ENCODE peak calls at places on chromosomes 11 and 22, in four cellular contexts. H is neural progenitor cell, M is esophagus squamous epithelium, C is heart left ventricle. A is an unnamed sample.

GRCh38 chr11:90124371-90124770 is 10.1 kb upstream of the NAALAD2 start:
- DNase-seq in C (no peak), H (no peak), M (no peak), A (no peak)

GRCh38 chr22:45516923-45517675 is 14.4 kb downstream of the FBLN1 start:
- DNase-seq in C (no peak), H (peak; percentile 42), M (no peak), A (no peak)

GRCh38 chr11:48669146-48669545 is 180.6 kb downstream of the OR4A47 start:
- DNase-seq in M (no peak), C (no peak), H (no peak), A (no peak)

GRCh38 chr11:5174934-5175333 is 20.4 kb upstream of the OR52A1 start:
- DNase-seq in C (no peak), H (no peak), M (no peak), A (no peak)

GRCh38 chr22:26711205-26711958 is 54.0 kb downstream of the MIAT start:
- DNase-seq in H (no peak), C (no peak), M (no peak), A (no peak)

GRCh38 chr22:25146311-25146710 is 53.3 kb upstream of the CRYBB3 start:
- DNase-seq in H (no peak), M (no peak), C (no peak), A (no peak)

GRCh38 chr11:92886243-92886905 is 83.1 kb upstream of the MTNR1B start:
- DNase-seq in C (no peak), M (no peak), H (peak; percentile 73), A (no peak)

GRCh38 chr11:101866619-101867491 is 48.0 kb upstream of the CEP126 start:
- DNase-seq in C (no peak), H (no peak), M (no peak), A (no peak)

GRCh38 chr11:117833401-117833891 is 8.9 kb upstream of the FXYD2 start:
- DNase-seq in C (no peak), M (no peak), H (no peak), A (no peak)

GRCh38 chr11:80165763-80166162 is 724.9 kb upstream of the TENM4 start:
- DNase-seq in C (no peak), H (no peak), M (no peak), A (no peak)

GRCh38 chr11:72695354-72695753 is 21.1 kb upstream of the PDE2A start:
- DNase-seq in M (no peak), H (no peak), C (no peak), A (no peak)

GRCh38 chr11:122756417-122756816 is 81.9 kb upstream of the CRTAM start:
- DNase-seq in M (peak; percentile 9), C (no peak), H (no peak), A (peak; percentile 33)

GRCh38 chr11:60566773-60567172 is 51.6 kb downstream of the MS4A13 start:
- DNase-seq in H (no peak), C (no peak), M (no peak), A (no peak)

GRCh38 chr11:113376156-113376555 is 11.4 kb upstream of the ANKK1 start:
- DNase-seq in M (no peak), H (no peak), C (no peak), A (no peak)

GRCh38 chr22:22753526-22754267 is 109.3 kb downstream of the GGTLC2 start:
- DNase-seq in C (no peak), M (no peak), H (peak; percentile 70), A (no peak)

GRCh38 chr11:110431212-110432073 is 1.7 kb downstream of the FDX1 start:
- DNase-seq in M (no peak), H (peak; percentile 2), C (no peak), A (no peak)

GRCh38 chr11:76607431-76607830 is 63.1 kb downstream of the LRRC32 start:
- DNase-seq in H (no peak), C (peak; percentile 14), M (no peak), A (no peak)

GRCh38 chr11:8442301-8442700 is 151.7 kb downstream of the STK33 start:
- DNase-seq in H (peak; percentile 53), C (no peak), M (no peak), A (no peak)

GRCh38 chr11:70760416-70761020 is 362.2 kb downstream of the CTTN start:
- DNase-seq in M (no peak), C (peak; percentile 38), H (no peak), A (no peak)

GRCh38 chr22:23565288-23565941 is 14.7 kb downstream of the IGLL1 start:
- DNase-seq in M (no peak), H (peak; percentile 57), C (no peak), A (no peak)

GRCh38 chr22:24011735-24012068 is 598 bp downstream of the CABIN1 start:
- DNase-seq in H (no peak), M (no peak), C (no peak), A (no peak)

GRCh38 chr11:70551323-70552166 is 153.2 kb downstream of the CTTN start:
- DNase-seq in M (no peak), H (peak; percentile 33), C (peak; percentile 25), A (no peak)

GRCh38 chr11:67632175-67632981 is 2.6 kb upstream of the NUDT8 start:
- DNase-seq in C (peak; percentile 72), H (no peak), M (no peak), A (peak; percentile 73)

GRCh38 chr11:120457996-120458395 is 53.6 kb upstream of the GRIK4 start:
- DNase-seq in M (no peak), H (no peak), C (no peak), A (no peak)

GRCh38 chr11:104361975-104362374 is 198.0 kb upstream of the PDGFD start:
- DNase-seq in C (no peak), M (no peak), H (no peak), A (no peak)

GRCh38 chr11:9038537-9038936 is 34.7 kb upstream of the NRIP3 start:
- DNase-seq in M (no peak), H (no peak), C (no peak), A (no peak)

GRCh38 chr11:124394408-124394807 is 4.4 kb downstream of the OR8B3 start:
- DNase-seq in H (no peak), M (no peak), C (no peak), A (no peak)

GRCh38 chr11:35248558-35249323 is 109.8 kb downstream of the CD44 start:
- DNase-seq in H (no peak), M (no peak), C (no peak), A (no peak)

GRCh38 chr22:29012923-29013322 is 48.7 kb downstream of the C22orf31 start:
- DNase-seq in M (no peak), C (no peak), H (no peak), A (no peak)
- H3K36me3 ChIP-seq in M (no peaks in the 10 kb centered on the region), C (no peaks in the 10 kb centered on the region), H (no peaks in the 10 kb centered on the region), A (no peaks in the 10 kb centered on the region)

GRCh38 chr11:121485221-121485620 is 32.5 kb upstream of the SORL1-AS1 start:
- DNase-seq in M (no peak), H (no peak), C (no peak), A (no peak)
- H3K4me3 ChIP-seq in M (no peak overlapping the region), H (no peak overlapping the region), C (no peak overlapping the region), A (no peak overlapping the region)

DNA sequence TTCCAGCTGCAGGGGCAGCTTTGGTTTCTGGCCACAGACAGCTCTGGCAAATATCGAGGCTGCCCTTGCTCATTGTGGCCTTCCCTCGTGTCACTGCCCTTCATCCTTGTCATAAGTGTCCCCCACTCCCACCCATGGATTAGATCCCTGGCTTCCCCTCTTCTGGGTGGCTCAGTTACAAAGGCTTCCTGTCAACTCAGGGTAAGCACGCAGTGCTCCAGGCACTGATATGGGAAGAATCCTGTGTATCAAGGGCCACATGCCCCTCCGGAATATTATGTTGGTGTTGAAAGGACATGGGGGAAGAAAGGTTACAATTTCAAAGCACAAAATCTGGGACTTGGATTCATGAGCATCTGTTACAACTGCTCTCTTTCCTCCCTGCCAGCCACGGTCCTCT is 128.1 kb downstream of the DBX1 start:
- DNase-seq in C (no peak), M (no peak), H (no peak), A (no peak)
- H3K4me1 ChIP-seq in C (peaks cover 39% of the 10 kb centered on the region), M (peaks cover 76% of the 10 kb centered on the region), H (peaks cover 44% of the 10 kb centered on the region), A (peaks cover 67% of the 10 kb centered on the region)

GRCh38 chr11:65124480-65125196 is 2.5 kb downstream of the MRPL49 start:
- DNase-seq in M (no peak), C (no peak), H (no peak), A (no peak)
- H3K36me3 ChIP-seq in M (peaks cover 77% of the 10 kb centered on the region), C (peaks cover 72% of the 10 kb centered on the region), H (peaks cover 4% of the 10 kb centered on the region), A (peaks cover 73% of the 10 kb centered on the region)

DNA sequence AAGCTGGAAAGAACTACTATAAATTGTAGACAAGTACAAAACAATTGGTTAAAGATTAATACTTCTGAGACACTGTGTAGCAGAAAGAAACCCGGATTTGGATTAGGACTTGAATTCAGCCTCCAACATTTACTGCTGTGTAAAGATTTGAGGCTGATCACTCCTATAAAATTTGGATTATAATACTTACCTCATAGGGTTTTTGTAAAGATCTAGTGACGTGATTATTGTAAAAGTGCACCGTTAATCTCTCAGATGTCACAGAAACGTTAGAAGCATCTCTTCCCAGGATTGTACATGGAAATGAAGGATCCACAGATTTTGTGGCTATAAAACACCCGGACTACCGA is 323 bp upstream of the HIKESHI start:
- DNase-seq in C (no peak), M (no peak), H (no peak), A (no peak)
- H3K4me3 ChIP-seq in C (peak overlapping the region; percentile 93), M (peak overlapping the region; percentile 95), H (peak overlapping the region; percentile 82), A (peak overlapping the region; percentile 95)

DNA sequence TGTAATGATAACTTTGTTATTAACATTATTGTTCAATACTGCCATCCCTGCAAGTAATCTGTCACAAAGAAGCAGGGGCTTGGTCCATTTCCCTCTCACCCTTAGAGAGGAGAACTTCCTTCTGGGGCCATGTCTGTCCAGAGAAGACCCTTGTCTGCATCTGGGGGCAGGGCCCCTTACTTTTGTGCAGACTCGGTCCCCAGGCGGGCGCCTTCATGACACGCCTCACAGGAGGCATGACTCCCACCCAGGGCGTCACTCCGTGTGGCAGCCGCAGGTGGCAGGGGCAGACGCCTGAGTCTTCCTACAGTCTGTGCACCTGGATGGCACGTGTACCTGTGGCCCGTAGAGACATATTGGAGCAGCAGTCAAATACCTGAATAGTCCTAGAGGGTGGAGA is 21.8 kb upstream of the B3GAT1 start:
- DNase-seq in M (no peak), C (no peak), H (no peak), A (no peak)
- H3K4me1 ChIP-seq in M (no peaks in the 10 kb centered on the region), C (no peaks in the 10 kb centered on the region), H (peaks cover 4% of the 10 kb centered on the region), A (no peaks in the 10 kb centered on the region)

GRCh38 chr11:133669371-133670046 is 137.2 kb upstream of the OPCML start:
- DNase-seq in H (peak; percentile 28), M (no peak), C (no peak), A (no peak)
- H3K36me3 ChIP-seq in H (no peaks in the 10 kb centered on the region), M (no peaks in the 10 kb centered on the region), C (no peaks in the 10 kb centered on the region), A (no peaks in the 10 kb centered on the region)